ENCODE peak calls at places on chromosomes 1 and 21, in six cellular contexts. Q is Peyer's patch, A is astrocyte of the spinal cord, T is fibroblast of pulmonary artery, G is foreskin fibroblast, N is AG10803. B is an unnamed sample.

GRCh38 chr1:72286401-72286800 is 4.1 kb upstream of the NEGR1 start:
- DNase-seq in G (no peak), T (no peak), N (no peak), Q (no peak), A (no peak), B (no peak)

GRCh38 chr1:247367786-247368342 is 36.2 kb upstream of the ZNF496 start:
- DNase-seq in T (peak), Q (no peak), N (no peak), G (peak), A (peak), B (peak)

GRCh38 chr1:12125422-12126355 is 41.1 kb upstream of the TNFRSF1B start:
- DNase-seq in A (no peak), Q (no peak), N (no peak), G (no peak), T (no peak), B (no peak)

GRCh38 chr1:114779722-114780121 is 763 bp downstream of the SIKE1 start:
- DNase-seq in N (no peak), T (no peak), G (no peak), Q (no peak), A (no peak), B (no peak)

GRCh38 chr1:76901158-76901767 is 34.0 kb downstream of the ST6GALNAC5 start:
- DNase-seq in Q (no peak), G (peak), N (peak), T (peak), A (peak), B (peak)

GRCh38 chr1:89711140-89711778 is 78.3 kb downstream of the LRRC8C start:
- DNase-seq in T (no peak), A (no peak), Q (no peak), G (no peak), N (no peak), B (no peak)

GRCh38 chr1:75172556-75172955 is 38.4 kb downstream of the LHX8 start:
- DNase-seq in G (no peak), A (no peak), T (no peak), N (peak), Q (no peak), B (no peak)

GRCh38 chr1:210003501-210003900 is 65.5 kb downstream of the SYT14 start:
- DNase-seq in G (no peak), Q (no peak), T (peak), N (peak), A (no peak), B (no peak)

GRCh38 chr1:6962390-6962955 is 177.2 kb downstream of the CAMTA1 start:
- DNase-seq in Q (peak), A (no peak), N (no peak), G (no peak), T (no peak), B (peak)

GRCh38 chr1:214264196-214264595 is 16.8 kb upstream of the SMYD2 start:
- DNase-seq in T (no peak), A (peak), Q (no peak), G (no peak), N (peak), B (peak)

GRCh38 chr1:26324550-26324949 is 6.8 kb downstream of the CD52 start:
- DNase-seq in T (no peak), Q (no peak), A (no peak), N (no peak), G (no peak), B (no peak)

GRCh38 chr1:240320645-240321044 is 229.0 kb downstream of the FMN2 start:
- DNase-seq in A (no peak), Q (no peak), T (no peak), N (no peak), G (no peak), B (no peak)

GRCh38 chr1:77360256-77360655 is 78.4 kb downstream of the AK5 start:
- DNase-seq in T (no peak), N (no peak), A (no peak), Q (no peak), G (no peak), B (no peak)

GRCh38 chr1:87869563-87869962 is 540.9 kb downstream of the LMO4 start:
- DNase-seq in T (peak), N (peak), A (peak), G (peak), Q (no peak), B (peak)

GRCh38 chr21:42056996-42057689 is 14.0 kb upstream of the UMODL1 start:
- DNase-seq in Q (peak), T (peak), N (peak), A (peak), G (peak), B (peak)

GRCh38 chr21:31337991-31338891 is 5.8 kb downstream of the TIAM1 start:
- DNase-seq in Q (no peak), N (no peak), G (no peak), A (peak), T (no peak), B (no peak)

GRCh38 chr1:243273945-243274344 is 18.1 kb downstream of the SDCCAG8 start:
- DNase-seq in Q (no peak), A (no peak), G (no peak), T (no peak), N (no peak), B (no peak)

GRCh38 chr1:36154765-36155559 is 998 bp upstream of the MAP7D1 start:
- DNase-seq in N (no peak), Q (no peak), G (no peak), T (no peak), A (no peak), B (no peak)

GRCh38 chr1:32273389-32274208 is 18.3 kb upstream of the HDAC1 start:
- DNase-seq in A (no peak), Q (no peak), G (no peak), T (no peak), N (no peak), B (no peak)

GRCh38 chr1:203625623-203626189 is 926 bp upstream of the ATP2B4 start:
- DNase-seq in A (peak), N (no peak), T (peak), Q (no peak), G (no peak), B (peak)

GRCh38 chr1:94270801-94271203 is 33.4 kb upstream of the ARHGAP29 start:
- DNase-seq in N (peak), A (peak), T (peak), Q (no peak), G (peak), B (peak)

GRCh38 chr1:41444246-41444645 is 40.2 kb downstream of the EDN2 start:
- DNase-seq in A (no peak), G (no peak), Q (no peak), T (no peak), N (no peak), B (no peak)
- TF ChIP-seq CTCF in A (peak), G (no peak), Q (no peak), T (peak), N (peak), B (peak)

GRCh38 chr1:201941420-201942128 is 4.8 kb downstream of the LMOD1 start:
- DNase-seq in G (no peak), Q (no peak), N (no peak), A (no peak), T (no peak), B (no peak)

GRCh38 chr1:201939271-201939973 is 6.9 kb downstream of the LMOD1 start:
- DNase-seq in N (no peak), T (no peak), Q (no peak), G (no peak), A (no peak), B (no peak)

GRCh38 chr1:201944639-201945038 is 1.7 kb downstream of the LMOD1 start:
- DNase-seq in N (no peak), Q (no peak), T (no peak), G (no peak), A (no peak), B (no peak)

GRCh38 chr1:201944002-201944401 is 2.3 kb downstream of the LMOD1 start:
- DNase-seq in G (no peak), T (no peak), N (no peak), Q (no peak), A (no peak), B (no peak)

DNA sequence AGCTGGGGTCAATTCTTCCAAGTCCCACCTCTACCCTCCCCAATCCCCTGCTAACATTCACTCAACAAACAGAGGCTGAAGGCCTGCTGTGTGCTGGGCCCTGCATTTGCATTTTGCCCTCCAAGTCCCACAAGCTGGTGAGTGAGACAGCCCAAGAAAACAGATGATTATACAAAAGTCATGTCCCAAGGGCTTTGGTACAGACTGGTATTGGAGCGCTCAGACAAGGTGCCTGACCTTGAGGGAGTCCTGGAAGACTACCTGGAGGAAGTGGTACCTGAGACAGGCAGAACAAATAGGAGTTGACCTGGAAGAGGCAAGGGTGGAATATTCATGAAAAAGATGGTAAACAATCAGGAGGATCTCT is 4.2 kb downstream of the LMOD1 start:
- DNase-seq in N (no peak), T (no peak), G (no peak), Q (no peak), A (no peak), B (no peak)
- H3K4me3 ChIP-seq in N (no peak), T (no peak), G (no peak), Q (no peak), A (no peak), B (no peak)

DNA sequence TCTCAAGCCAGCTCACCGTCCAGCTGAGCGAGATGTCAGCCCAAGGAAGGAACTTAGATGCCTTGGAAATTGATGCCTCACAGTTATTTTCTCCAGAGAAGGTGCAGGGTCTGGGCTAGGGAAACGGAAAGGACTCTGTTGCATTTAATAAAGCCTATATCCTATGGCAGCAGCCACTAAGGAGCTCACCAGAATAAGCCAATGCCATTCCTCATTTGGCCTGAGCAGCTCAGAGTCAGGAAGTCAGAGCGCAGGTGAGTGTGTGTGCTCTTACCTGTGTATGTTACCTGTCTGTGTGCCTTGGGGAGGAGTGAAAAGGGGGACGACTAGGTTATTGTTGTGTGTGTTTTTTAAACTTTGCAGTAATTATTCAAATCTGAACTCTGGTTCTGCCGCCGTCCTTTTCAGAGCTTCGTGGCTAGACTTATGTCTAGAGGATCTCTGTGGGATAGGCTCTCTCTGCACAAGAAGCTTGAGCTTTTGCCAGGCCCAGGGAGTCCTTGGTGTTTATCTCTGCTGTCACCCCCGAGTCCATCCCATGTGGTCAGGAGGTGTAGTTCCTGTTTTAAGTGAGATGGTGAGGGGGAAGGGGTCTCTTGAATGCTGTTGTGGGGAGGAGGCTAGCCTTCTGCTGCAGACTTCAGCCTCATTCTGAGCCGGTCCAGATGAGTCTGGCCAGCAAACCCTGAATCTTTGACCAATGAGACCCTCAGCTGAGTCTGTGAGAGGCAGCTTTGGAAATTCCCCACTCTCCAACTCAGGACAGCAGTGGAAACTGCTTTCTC is 2.4 kb downstream of the TMCC2 start:
- DNase-seq in G (no peak), A (no peak), N (no peak), Q (no peak), T (no peak), B (no peak)
- TF ChIP-seq CTCF in G (no peak), A (no peak), N (no peak), Q (no peak), T (no peak), B (no peak)

DNA sequence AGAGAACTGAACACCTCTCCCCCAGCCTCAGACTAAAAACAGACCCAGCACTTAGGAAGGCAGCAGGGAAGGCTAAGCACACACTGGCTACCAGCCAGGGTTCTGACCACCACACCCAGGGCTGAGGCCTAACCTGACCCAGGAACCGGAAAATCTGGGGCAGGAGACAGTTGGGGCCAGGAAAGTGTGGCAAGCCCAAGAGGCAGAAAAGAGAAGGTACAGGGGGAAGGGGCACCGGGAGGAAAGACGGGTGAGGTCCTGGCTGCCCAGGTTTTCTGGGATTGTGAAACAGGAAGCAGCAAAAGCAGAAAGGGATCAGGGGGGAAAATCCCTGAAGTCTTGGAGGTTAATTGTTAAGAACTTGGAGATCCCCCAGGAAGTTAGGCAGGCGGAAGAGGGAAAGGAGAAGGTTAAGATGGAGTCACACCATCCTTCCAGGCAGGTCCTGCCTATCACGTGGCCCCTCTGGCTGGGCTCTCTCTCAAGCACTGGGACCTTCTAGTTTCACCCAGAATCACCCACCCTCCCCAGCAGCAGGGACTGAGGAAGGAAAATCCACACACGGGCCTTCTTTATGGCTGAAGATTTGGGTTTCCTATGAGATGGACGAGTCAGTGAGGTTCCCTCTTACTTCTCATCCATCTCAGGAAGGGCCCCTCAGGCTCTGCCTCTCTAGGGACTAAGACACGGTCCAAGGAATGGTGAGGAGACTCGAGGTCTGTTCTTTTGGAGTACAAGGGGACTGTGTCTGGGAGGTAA is 2.6 kb downstream of the HDGF start:
- DNase-seq in G (peak), A (no peak), N (peak), T (peak), Q (peak), B (peak)
- H3K4me3 ChIP-seq in G (peak), A (peak), N (peak), T (peak), Q (peak), B (peak)

GRCh38 chr1:37808369-37809319 is 636 bp upstream of the YRDC start:
- DNase-seq in G (peak), Q (peak), A (peak), T (peak), N (peak), B (peak)
- TF ChIP-seq CTCF in G (no peak), Q (no peak), A (no peak), T (no peak), N (peak), B (no peak)

GRCh38 chr21:34668803-34669148 is at the start of gene CLIC6:
- DNase-seq in T (no peak), N (no peak), Q (no peak), G (no peak), A (no peak), B (no peak)
- H3K4me3 ChIP-seq in T (no peak), N (no peak), Q (peak), G (no peak), A (no peak), B (no peak)

GRCh38 chr21:45326169-45326833 is 38.6 kb upstream of the POFUT2 start:
- DNase-seq in Q (peak), T (peak), G (peak), N (peak), A (no peak), B (peak)
- TF ChIP-seq CTCF in Q (no peak), T (no peak), G (no peak), N (no peak), A (no peak), B (no peak)

DNA sequence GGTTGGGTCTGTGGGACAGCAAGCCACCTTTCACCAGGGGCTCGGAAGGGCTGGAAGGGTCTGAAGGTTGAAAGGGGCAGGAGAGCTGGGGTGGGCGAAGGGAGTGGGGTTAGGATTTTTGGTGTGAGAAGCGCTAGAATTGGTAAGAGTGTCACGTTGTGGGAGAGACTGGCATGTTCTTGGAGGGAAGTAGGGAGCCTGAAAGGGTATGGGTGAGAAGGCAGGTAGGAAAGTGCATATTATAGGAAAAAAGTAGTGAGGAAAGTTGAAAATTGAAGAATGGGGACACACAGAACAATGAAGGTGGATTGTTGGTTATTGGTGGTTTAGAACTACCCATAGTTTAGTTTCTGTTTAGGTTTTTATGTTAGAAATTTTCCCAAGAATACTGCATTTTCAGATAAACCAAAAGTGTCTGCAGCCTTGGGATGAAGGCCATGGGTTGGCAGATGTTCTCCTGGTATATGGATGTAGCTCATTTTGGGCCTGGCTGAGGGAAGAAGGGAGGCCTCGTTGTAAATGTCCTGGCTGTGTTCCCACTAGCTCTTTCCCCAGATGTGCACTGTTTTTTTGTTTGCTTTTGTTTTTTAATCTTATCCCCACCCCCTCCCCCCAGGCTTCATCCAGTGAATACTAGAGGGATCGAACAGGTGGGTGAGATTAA is 1.2 kb downstream of the LRRC42 start:
- DNase-seq in N (peak), T (no peak), A (no peak), G (no peak), Q (no peak), B (no peak)
- H3K4me3 ChIP-seq in N (peak), T (peak), A (peak), G (peak), Q (peak), B (peak)

GRCh38 chr1:17290553-17290952 is 17.4 kb upstream of the PADI4 start:
- DNase-seq in A (no peak), Q (no peak), G (no peak), T (no peak), N (no peak), B (no peak)
- TF ChIP-seq CTCF in A (no peak), Q (no peak), G (no peak), T (no peak), N (no peak), B (no peak)

DNA sequence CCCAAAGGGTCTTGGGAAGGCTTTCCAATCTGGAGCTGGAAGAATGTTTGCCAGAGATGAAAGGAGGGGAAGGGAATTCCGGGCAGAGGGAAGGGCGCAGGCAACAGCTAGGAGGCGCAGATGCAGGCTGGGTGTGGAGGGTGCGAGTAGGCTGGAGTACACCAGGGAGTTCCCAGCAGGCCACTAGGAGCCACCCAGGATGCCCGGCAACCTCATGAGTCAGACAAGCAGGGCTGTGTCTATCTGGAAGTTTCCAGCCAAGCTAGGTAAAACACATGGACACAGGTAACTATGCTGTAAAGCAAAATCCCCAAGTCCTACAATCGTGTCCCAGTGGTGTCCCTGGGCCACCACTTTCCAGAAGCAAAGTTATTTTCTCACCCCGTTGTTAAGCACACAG is 998 bp upstream of the NBL1 start:
- DNase-seq in T (no peak), Q (peak), G (no peak), A (peak), N (peak), B (peak)
- H3K4me3 ChIP-seq in T (peak), Q (no peak), G (peak), A (peak), N (peak), B (no peak)

B was measured in fibroblast of mammary gland.